ENCODE peak calls at places on chromosomes 5 and 9, in ten cellular contexts. R, K, A, P, L, N, U, B, Q and W are unnamed samples.
A peak's percentile ranks its signal among the peaks of the same experiment; 100 is the strongest.

GRCh38 chr9:12993432-12993831 is 218.6 kb downstream of the LURAP1L start:
- DNase-seq in Q (no peak), K (peak; percentile 84), U (no peak), P (no peak), R (no peak), B (no peak), N (no peak), A (no peak), L (no peak), W (no peak)

GRCh38 chr9:16241231-16241630 is 629.2 kb downstream of the BNC2 start:
- DNase-seq in L (no peak), K (peak; percentile 79), R (no peak), B (no peak), A (no peak), Q (no peak), N (no peak), P (no peak), U (peak; percentile 78), W (no peak)

GRCh38 chr9:126497673-126498255 is 116.0 kb upstream of the LMX1B start:
- DNase-seq in A (no peak), N (no peak), K (no peak), L (no peak), B (no peak), U (no peak), P (no peak), Q (no peak), R (peak; percentile 40), W (no peak)

GRCh38 chr9:5013379-5013778 is 28.3 kb downstream of the JAK2 start:
- DNase-seq in K (peak; percentile 32), B (no peak), L (no peak), A (no peak), N (no peak), P (no peak), R (no peak), Q (no peak), U (no peak), W (no peak)

GRCh38 chr5:156473271-156473935 is 146.4 kb downstream of the SGCD start:
- DNase-seq in P (no peak), B (no peak), L (no peak), U (peak; percentile 1), R (no peak), Q (no peak), A (no peak), K (peak; percentile 73), N (no peak), W (no peak)

GRCh38 chr5:180347651-180348050 is 5.5 kb downstream of the GFPT2 start:
- DNase-seq in P (no peak), U (no peak), K (no peak), B (no peak), R (no peak), L (no peak), N (no peak), A (no peak), Q (no peak), W (no peak)

GRCh38 chr9:126869368-126869767 is 8.9 kb downstream of the ZBTB34 start:
- DNase-seq in N (no peak), P (no peak), B (no peak), Q (no peak), A (no peak), K (no peak), L (no peak), U (no peak), R (no peak), W (no peak)

GRCh38 chr9:27033815-27034403 is 28.4 kb upstream of the LRRC19 start:
- DNase-seq in P (peak; percentile 66), R (no peak), N (peak; percentile 82), K (peak; percentile 66), A (no peak), U (peak; percentile 6), L (no peak), B (no peak), Q (peak; percentile 63), W (peak; percentile 15)

GRCh38 chr5:81297531-81297930 is 3.9 kb upstream of the ZCCHC9 start:
- DNase-seq in L (no peak), P (no peak), A (no peak), U (no peak), N (no peak), R (no peak), K (no peak), B (no peak), Q (no peak), W (no peak)

GRCh38 chr5:81301221-81302015 is at the start of gene ZCCHC9:
- DNase-seq in L (peak; percentile 93), B (peak; percentile 82), Q (peak; percentile 97), A (peak; percentile 91), U (peak; percentile 95), N (peak; percentile 95), R (peak; percentile 96), K (peak; percentile 95), P (peak; percentile 94), W (peak; percentile 87)

GRCh38 chr5:81305783-81306182 is 4.4 kb downstream of the ZCCHC9 start:
- DNase-seq in N (no peak), K (no peak), U (no peak), L (no peak), A (no peak), Q (no peak), R (no peak), P (no peak), B (no peak), W (no peak)

GRCh38 chr5:81303563-81303962 is 2.2 kb downstream of the ZCCHC9 start:
- DNase-seq in P (no peak), N (no peak), A (no peak), R (no peak), U (peak; percentile 80), K (peak; percentile 64), B (peak; percentile 63), Q (no peak), L (no peak), W (peak; percentile 26)

GRCh38 chr5:81302596-81302995 is 1.2 kb downstream of the ZCCHC9 start:
- DNase-seq in N (no peak), P (no peak), A (no peak), R (no peak), U (no peak), K (no peak), Q (no peak), B (no peak), L (no peak), W (no peak)
- H3K4me3 ChIP-seq in N (peak overlapping the region; percentile 88), P (no peak overlapping the region), A (no peak overlapping the region), R (peak overlapping the region; percentile 89), U (peak overlapping the region; percentile 96), K (peak overlapping the region; percentile 96), Q (no peak overlapping the region), B (peak overlapping the region; percentile 81), L (no peak overlapping the region), W (peak overlapping the region; percentile 92)

GRCh38 chr9:107106416-107106815 is 176.7 kb upstream of the RAD23B start:
- DNase-seq in Q (no peak), B (no peak), P (no peak), N (no peak), R (no peak), A (no peak), K (no peak), U (no peak), L (no peak), W (no peak)

GRCh38 chr9:107109324-107109723 is 173.8 kb upstream of the RAD23B start:
- DNase-seq in K (no peak), B (no peak), U (no peak), L (no peak), R (no peak), N (no peak), Q (no peak), P (no peak), A (no peak), W (no peak)

GRCh38 chr9:107108367-107108766 is 174.7 kb upstream of the RAD23B start:
- DNase-seq in A (no peak), L (no peak), U (no peak), R (no peak), B (no peak), K (no peak), N (no peak), P (no peak), Q (no peak), W (no peak)

GRCh38 chr9:107102011-107102410 is 181.1 kb upstream of the RAD23B start:
- DNase-seq in N (no peak), A (no peak), Q (no peak), L (no peak), U (no peak), P (no peak), K (no peak), B (no peak), R (no peak), W (no peak)

DNA sequence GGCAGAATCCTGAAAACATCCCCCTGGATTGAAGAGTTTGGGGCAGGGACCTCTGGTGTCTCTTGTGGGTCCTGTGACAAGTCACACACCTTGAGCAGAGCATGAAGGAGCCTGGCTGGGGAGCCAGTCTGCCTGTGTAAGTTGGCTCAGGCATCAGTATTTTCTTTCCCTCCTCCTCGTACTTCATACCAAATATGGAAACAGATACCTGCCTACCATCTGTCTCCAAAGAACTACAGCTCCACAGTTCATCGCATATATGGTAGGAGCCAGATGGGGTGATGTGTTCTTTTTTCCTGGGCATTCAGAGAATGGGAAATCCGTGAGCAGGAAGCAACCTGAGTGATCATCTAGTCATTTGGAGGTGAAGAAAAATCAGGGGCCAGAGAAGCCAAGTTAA is 177.3 kb upstream of the RAD23B start:
- DNase-seq in U (no peak), K (no peak), Q (no peak), R (no peak), A (no peak), L (no peak), N (no peak), B (no peak), P (no peak), W (no peak)
- H3K4me3 ChIP-seq in U (no peak overlapping the region), K (no peak overlapping the region), Q (no peak overlapping the region), R (no peak overlapping the region), A (no peak overlapping the region), L (no peak overlapping the region), N (no peak overlapping the region), B (no peak overlapping the region), P (no peak overlapping the region), W (no peak overlapping the region)

DNA sequence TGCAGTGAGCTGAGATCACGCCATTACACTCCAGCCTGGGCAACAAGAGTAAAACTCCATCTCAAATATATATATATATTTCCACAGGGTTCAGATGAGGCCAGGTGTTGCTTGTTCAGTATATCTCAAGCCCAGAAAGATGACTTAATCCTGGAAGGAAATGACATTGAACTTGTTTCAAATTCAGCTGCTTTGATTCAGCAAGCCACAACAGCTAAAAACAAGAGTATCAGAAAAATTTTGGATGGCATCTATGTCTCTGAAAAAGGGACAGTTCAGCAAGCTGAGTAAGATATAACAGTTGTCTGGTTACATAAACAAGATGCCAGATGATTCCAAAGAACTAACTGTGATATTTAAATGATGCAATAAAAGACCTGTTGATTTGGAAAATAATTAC is 352.0 kb downstream of the KCTD16 start:
- DNase-seq in U (no peak), Q (no peak), A (no peak), L (no peak), K (no peak), P (no peak), R (no peak), N (no peak), B (no peak), W (no peak)
- H3K4me3 ChIP-seq in U (no peak overlapping the region), Q (no peak overlapping the region), A (no peak overlapping the region), L (no peak overlapping the region), K (no peak overlapping the region), P (no peak overlapping the region), R (no peak overlapping the region), N (no peak overlapping the region), B (no peak overlapping the region), W (no peak overlapping the region)

DNA sequence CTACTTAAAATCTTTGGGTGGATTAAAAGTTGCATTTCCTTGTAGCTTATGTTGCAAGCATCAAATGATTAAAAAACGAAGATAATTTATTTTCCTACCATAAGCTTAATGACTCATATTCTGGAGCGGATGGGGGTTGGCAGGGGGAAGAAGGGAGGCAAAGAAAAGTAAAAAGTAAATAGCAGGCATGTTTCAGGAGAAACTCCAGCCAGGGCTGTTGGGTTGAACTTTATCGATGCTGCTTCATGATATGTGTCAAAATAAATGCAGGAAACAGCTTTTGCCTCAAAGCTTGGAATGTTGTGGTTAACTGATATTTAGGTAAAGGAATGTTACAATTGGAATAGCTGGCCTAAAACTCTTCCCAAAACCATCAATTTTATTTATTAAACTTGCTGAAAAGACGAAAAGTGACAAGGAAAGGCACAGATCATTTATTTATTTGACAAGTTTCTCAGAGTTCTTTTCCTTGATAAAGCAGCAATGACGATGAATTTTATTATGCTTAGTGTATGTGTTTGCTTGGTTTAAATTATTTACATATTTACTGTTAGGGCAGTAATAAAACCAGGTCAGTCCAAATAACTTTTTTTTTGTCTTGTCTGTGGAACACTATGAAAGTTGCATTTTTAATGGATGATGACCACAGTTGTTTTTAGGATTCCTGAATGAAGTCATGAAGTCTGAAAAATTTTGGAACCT is 177.9 kb downstream of the PCSK1 start:
- DNase-seq in Q (no peak), P (no peak), A (no peak), U (peak; percentile 88), K (peak; percentile 97), L (no peak), N (no peak), R (no peak), B (peak; percentile 91), W (peak; percentile 82)
- H3K4me3 ChIP-seq in Q (no peak overlapping the region), P (no peak overlapping the region), A (no peak overlapping the region), U (no peak overlapping the region), K (no peak overlapping the region), L (no peak overlapping the region), N (no peak overlapping the region), R (no peak overlapping the region), B (no peak overlapping the region), W (no peak overlapping the region)